ENCODE peak calls at places on chromosomes 3 and 15, in six cellular contexts. J, O, U, T, Z and I are unnamed samples.

GRCh38 chr15:65666257-65666656 is 44.5 kb downstream of the SLC24A1 start:
- DNase-seq in J (peak; percentile 88), Z (no peak), O (no peak), T (no peak), U (no peak), I (peak; percentile 53)

GRCh38 chr3:66163222-66163621 is 57.6 kb upstream of the SLC25A26 start:
- DNase-seq in O (no peak), Z (no peak), U (no peak), J (no peak), T (no peak), I (no peak)

GRCh38 chr15:57735891-57736290 is 29.4 kb downstream of the POLR2M start:
- DNase-seq in Z (no peak), U (no peak), T (no peak), O (no peak), J (no peak), I (no peak)

GRCh38 chr3:129415378-129415777 is 13.1 kb downstream of the EFCAB12 start:
- DNase-seq in O (no peak), U (no peak), Z (no peak), T (no peak), J (no peak), I (no peak)

GRCh38 chr3:173465112-173465511 is 67.6 kb downstream of the NLGN1 start:
- DNase-seq in U (no peak), O (no peak), Z (no peak), J (peak; percentile 51), T (peak; percentile 59), I (peak; percentile 7)

GRCh38 chr3:123383101-123384053 is 65.5 kb downstream of the ADCY5 start:
- DNase-seq in U (no peak), O (peak; percentile 41), T (no peak), J (peak; percentile 62), Z (no peak), I (peak; percentile 9)

GRCh38 chr3:155184027-155184426 is 103.9 kb downstream of the MME start:
- DNase-seq in U (no peak), T (no peak), J (no peak), Z (no peak), O (no peak), I (peak; percentile 20)

GRCh38 chr15:42528970-42529369 is 19.6 kb downstream of the LRRC57 start:
- DNase-seq in J (peak; percentile 45), U (no peak), T (no peak), O (no peak), Z (no peak), I (no peak)

GRCh38 chr3:117885046-117885445 is 1149.6 kb downstream of the IGSF11 start:
- DNase-seq in U (no peak), J (no peak), T (no peak), Z (no peak), O (no peak), I (peak; percentile 37)

GRCh38 chr3:167852216-167852615 is 116.7 kb downstream of the SERPINI1 start:
- DNase-seq in Z (no peak), U (no peak), J (peak; percentile 10), O (no peak), T (no peak), I (peak; percentile 38)

GRCh38 chr15:63323798-63324651 is 46.6 kb downstream of the APH1B start:
- DNase-seq in Z (no peak), U (no peak), T (no peak), J (no peak), O (no peak), I (no peak)

GRCh38 chr3:140022061-140022781 is 87.2 kb downstream of the CLSTN2 start:
- DNase-seq in U (no peak), O (no peak), T (no peak), Z (peak; percentile 72), J (no peak), I (no peak)

GRCh38 chr3:131848111-131848510 is 186.7 kb downstream of the CPNE4 start:
- DNase-seq in U (no peak), Z (no peak), T (no peak), J (no peak), O (no peak), I (no peak)

GRCh38 chr3:159455741-159456181 is 532.9 kb upstream of the IL12A start:
- DNase-seq in J (peak; percentile 19), O (no peak), U (no peak), T (no peak), Z (no peak), I (no peak)

GRCh38 chr15:29316422-29316821 is 46.8 kb upstream of the NSMCE3 start:
- DNase-seq in O (no peak), U (no peak), Z (no peak), J (no peak), T (no peak), I (no peak)

GRCh38 chr3:20480771-20481170 is 294.8 kb upstream of the SGO1 start:
- DNase-seq in Z (no peak), U (no peak), O (no peak), J (no peak), T (peak; percentile 9), I (peak; percentile 46)

GRCh38 chr15:58568157-58568571 is 136.4 kb downstream of the LIPC start:
- DNase-seq in J (no peak), Z (peak; percentile 33), U (no peak), T (no peak), O (no peak), I (no peak)

GRCh38 chr3:101825904-101826445 is 23.3 kb upstream of the NFKBIZ start:
- DNase-seq in U (no peak), O (no peak), Z (no peak), J (peak; percentile 45), T (no peak), I (no peak)

GRCh38 chr3:30098656-30099454 is 507.5 kb upstream of the TGFBR2 start:
- DNase-seq in Z (no peak), O (no peak), U (no peak), J (peak; percentile 60), T (no peak), I (peak; percentile 73)

GRCh38 chr15:31277335-31278055 is 49.1 kb upstream of the KLF13 start:
- DNase-seq in U (no peak), Z (no peak), O (no peak), J (no peak), T (no peak), I (no peak)

GRCh38 chr15:98518823-98519561 is 129.3 kb upstream of the IGF1R start:
- DNase-seq in T (no peak), U (peak; percentile 86), Z (peak; percentile 56), O (peak; percentile 64), J (peak; percentile 76), I (peak; percentile 84)

GRCh38 chr15:82650046-82650670 is 3.0 kb upstream of the CPEB1 start:
- DNase-seq in U (no peak), T (no peak), J (no peak), O (no peak), Z (no peak), I (no peak)

DNA sequence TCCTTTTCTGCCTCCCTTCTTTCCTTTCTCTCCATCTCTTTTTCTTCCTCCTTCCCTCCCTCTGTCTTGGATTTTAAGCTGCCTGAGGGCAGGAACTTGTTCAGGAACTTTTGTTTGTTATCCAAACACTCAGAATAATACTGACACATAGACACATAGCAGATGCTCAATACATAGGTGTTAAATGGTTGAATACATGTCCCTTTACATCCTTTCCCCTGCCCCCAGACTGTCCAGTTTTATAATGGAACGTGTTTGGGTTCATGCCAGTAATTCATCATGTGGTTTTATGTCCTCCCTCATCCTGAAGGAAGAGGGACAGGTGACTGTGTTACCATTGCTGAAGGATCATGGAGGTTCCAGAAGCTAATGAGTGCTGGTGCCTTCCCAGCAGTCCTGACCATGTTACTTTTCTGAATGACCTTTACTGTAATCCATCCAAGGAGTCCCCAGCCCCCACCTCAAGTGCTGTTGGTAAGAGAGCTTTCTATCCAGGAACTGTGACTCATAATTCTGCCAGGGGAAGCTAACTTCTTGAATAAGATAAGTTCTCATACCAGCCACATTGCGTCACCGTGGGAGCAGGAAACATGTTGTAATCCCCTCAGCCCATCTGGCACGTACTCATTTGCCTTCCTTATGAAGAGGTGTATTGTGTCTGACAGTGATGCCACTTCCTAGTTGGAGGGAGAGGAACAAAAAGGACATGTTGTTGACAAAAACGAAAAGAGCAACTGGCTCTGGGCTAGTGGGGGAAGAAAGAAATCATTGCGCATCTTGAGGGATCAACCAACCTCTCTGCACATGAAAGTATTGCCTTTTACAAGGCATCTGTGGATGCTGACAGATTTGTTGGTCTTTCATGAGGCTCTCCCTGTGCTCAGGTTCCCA is 52.4 kb downstream of the IL1RAP start:
- DNase-seq in J (peak; percentile 100), T (peak; percentile 99), Z (peak; percentile 45), O (no peak), U (peak; percentile 62), I (peak; percentile 100)
- TF ChIP-seq CTCF in J (no peak), T (no peak), Z (no peak), O (no peak), U (no peak), I (no peak)

DNA sequence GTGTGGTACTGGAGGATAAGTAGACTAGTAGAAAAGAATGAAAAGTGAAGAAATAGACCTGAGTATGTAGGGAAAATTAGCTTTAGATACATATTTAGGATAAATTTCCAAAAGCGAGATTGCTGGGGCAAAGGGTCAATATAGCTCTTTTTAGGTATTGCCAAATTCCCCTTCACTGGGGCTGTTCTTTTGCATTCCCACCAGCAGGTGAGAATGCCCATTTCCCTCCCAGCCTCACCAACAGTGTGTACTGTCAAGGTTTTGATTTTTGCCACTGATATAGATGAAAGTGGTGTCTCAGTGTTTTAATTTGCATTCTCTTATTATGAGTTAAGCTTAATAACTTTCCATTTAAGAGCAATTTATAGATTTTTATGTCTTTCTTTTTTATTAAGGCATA is 35.7 kb upstream of the BHLHE40 start:
- DNase-seq in T (no peak), J (no peak), Z (no peak), O (no peak), U (peak; percentile 45), I (no peak)
- TF ChIP-seq CTCF in T (peak; percentile 14), J (peak; percentile 21), Z (no peak), O (peak; percentile 26), U (no peak), I (peak; percentile 48)

GRCh38 chr3:187678869-187679268 is 8.7 kb upstream of the SST start:
- DNase-seq in J (peak; percentile 67), T (no peak), U (peak; percentile 8), O (peak; percentile 54), Z (peak; percentile 39), I (peak; percentile 75)
- TF ChIP-seq CTCF in J (peak; percentile 88), T (peak; percentile 62), U (peak; percentile 63), O (peak; percentile 63), Z (no peak), I (peak; percentile 76)

DNA sequence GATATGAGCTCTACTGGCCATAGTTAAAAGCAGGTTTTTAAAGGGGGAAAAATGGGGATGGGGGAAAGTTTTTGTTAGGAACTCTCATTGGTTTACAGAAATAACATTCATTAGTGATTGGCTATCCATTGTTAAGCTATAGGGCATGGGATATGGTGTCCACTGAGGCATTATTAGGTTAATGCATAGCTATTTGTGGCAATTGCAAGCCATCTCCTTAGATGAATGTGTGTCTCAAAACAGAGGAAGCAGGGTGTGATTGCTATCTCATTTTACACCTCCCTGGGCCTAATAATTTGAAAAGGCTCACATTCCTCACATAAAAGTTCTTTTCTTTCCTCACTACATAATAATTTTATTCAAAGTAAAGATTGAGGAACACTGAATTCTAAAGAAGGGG is 396.6 kb downstream of the TAFA4 start:
- DNase-seq in Z (no peak), U (no peak), O (no peak), J (no peak), T (no peak), I (no peak)
- TF ChIP-seq CTCF in Z (no peak), U (no peak), O (no peak), J (no peak), T (no peak), I (no peak)

DNA sequence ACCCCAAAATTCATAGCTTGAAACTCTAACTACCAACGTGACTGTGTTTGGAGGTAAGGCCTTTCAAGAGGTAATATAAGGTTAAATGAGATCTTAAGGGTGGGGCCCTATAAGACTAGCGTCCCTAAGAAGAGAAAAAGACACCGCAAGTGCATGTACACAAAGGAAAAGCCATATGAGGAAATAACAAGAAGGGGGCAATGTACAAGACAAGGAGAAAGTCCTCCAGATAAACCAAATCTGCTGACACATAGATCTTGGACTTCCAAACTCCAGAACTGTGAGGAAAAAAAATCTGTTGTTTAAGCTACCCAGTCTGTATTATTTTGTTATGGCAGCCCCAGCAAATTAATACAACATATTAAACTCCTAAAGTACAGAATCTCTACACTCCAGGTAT is 8.6 kb downstream of the DMXL2 start:
- DNase-seq in T (no peak), J (no peak), Z (no peak), O (no peak), U (no peak), I (no peak)
- TF ChIP-seq CTCF in T (no peak), J (no peak), Z (no peak), O (no peak), U (no peak), I (no peak)